ENCODE peak calls at places on chromosome 12, in five cellular contexts. T is progenitor cell of endocrine pancreas, X is neural crest cell, F is fibroblast of pulmonary artery, L is bronchial epithelial cell. U is an unnamed sample.

GRCh38 chr12:85835810-85836715 is at the start of gene RASSF9:
- DNase-seq in F (peak), L (peak), T (no peak), X (no peak), U (no peak)

GRCh38 chr12:90229771-90230170 is 521.1 kb upstream of the ATP2B1 start:
- DNase-seq in F (peak), X (no peak), L (peak), T (no peak), U (no peak)

GRCh38 chr12:23731035-23731434 is 218.4 kb downstream of the SOX5 start:
- DNase-seq in L (no peak), T (no peak), F (no peak), X (no peak), U (no peak)

GRCh38 chr12:28787151-28787550 is 361.9 kb upstream of the FAR2 start:
- DNase-seq in L (no peak), T (no peak), X (peak), F (peak), U (no peak)

GRCh38 chr12:110579239-110579888 is 3.8 kb downstream of the PPTC7 start:
- DNase-seq in F (no peak), L (no peak), T (no peak), X (no peak), U (no peak)

GRCh38 chr12:55847603-55848329 is 5.0 kb upstream of the MMP19 start:
- DNase-seq in F (peak), L (peak), T (no peak), X (no peak), U (no peak)

GRCh38 chr12:59677857-59678256 is 82.0 kb downstream of the SLC16A7 start:
- DNase-seq in F (no peak), X (no peak), T (no peak), L (no peak), U (no peak)

GRCh38 chr12:82663893-82664292 is 22.8 kb upstream of the TMTC2 start:
- DNase-seq in L (no peak), T (no peak), X (no peak), F (no peak), U (no peak)

GRCh38 chr12:107448198-107448597 is 237.4 kb upstream of the PWP1 start:
- DNase-seq in X (peak), F (peak), L (no peak), T (no peak), U (no peak)

GRCh38 chr12:117069126-117069788 is 30.0 kb downstream of the TESC start:
- DNase-seq in X (no peak), L (no peak), F (no peak), T (no peak), U (no peak)

GRCh38 chr12:130956009-130956408 is 2.3 kb downstream of the ADGRD1 start:
- DNase-seq in F (no peak), T (no peak), L (no peak), X (no peak), U (no peak)

GRCh38 chr12:112813836-112814235 is 22.3 kb downstream of the RPH3A start:
- DNase-seq in T (no peak), L (no peak), F (no peak), X (no peak), U (no peak)

GRCh38 chr12:60257063-60257462 is 661.2 kb downstream of the SLC16A7 start:
- DNase-seq in T (no peak), L (peak), F (peak), X (no peak), U (no peak)

GRCh38 chr12:57151741-57152407 is 4.5 kb upstream of the LRP1-AS start:
- DNase-seq in L (peak), F (peak), T (no peak), X (no peak), U (no peak)

GRCh38 chr12:9132008-9132535 is 16.4 kb upstream of the A2M start:
- DNase-seq in X (no peak), F (no peak), T (no peak), L (no peak), U (no peak)

GRCh38 chr12:55829967-55830600 is 697 bp upstream of the DNAJC14 start:
- DNase-seq in L (no peak), X (peak), T (peak), F (no peak), U (peak)

GRCh38 chr12:89529738-89530137 is 3.9 kb upstream of the POC1B start:
- DNase-seq in X (no peak), F (peak), T (no peak), L (peak), U (no peak)

GRCh38 chr12:47207005-47207717 is 127.4 kb upstream of the AMIGO2 start:
- DNase-seq in X (no peak), T (no peak), F (peak), L (no peak), U (peak)

GRCh38 chr12:26153421-26154154 is 28.8 kb upstream of the BHLHE41 start:
- DNase-seq in F (peak), L (peak), X (no peak), T (no peak), U (no peak)

GRCh38 chr12:4960547-4960946 is 50.8 kb downstream of the KCNA1 start:
- DNase-seq in T (no peak), L (no peak), X (no peak), F (no peak), U (no peak)

GRCh38 chr12:100123316-100124095 is 19.2 kb downstream of the BLTP3B start:
- DNase-seq in F (no peak), T (no peak), X (no peak), L (no peak), U (no peak)

GRCh38 chr12:109255377-109255776 is 53.7 kb downstream of the FOXN4 start:
- DNase-seq in X (no peak), F (peak), T (no peak), L (no peak), U (no peak)

GRCh38 chr12:117671734-117672133 is 297.1 kb downstream of the KSR2 start:
- DNase-seq in X (peak), T (peak), L (no peak), F (no peak), U (no peak)

GRCh38 chr12:16245199-16245598 is 32.3 kb downstream of the SLC15A5 start:
- DNase-seq in L (no peak), X (no peak), T (no peak), F (no peak), U (no peak)

GRCh38 chr12:11106288-11106687 is 14.2 kb upstream of the TAS2R43 start:
- DNase-seq in L (no peak), X (no peak), T (no peak), F (no peak), U (no peak)
- TF ChIP-seq CTCF in L (no peak), X (no peak), T (no peak), F (no peak), U (no peak)

GRCh38 chr12:11545438-11546330 is 103.8 kb upstream of the ETV6 start:
- DNase-seq in X (no peak), T (no peak), F (peak), L (no peak), U (no peak)
- TF ChIP-seq CTCF in X (no peak), T (no peak), F (no peak), L (no peak), U (no peak)

DNA sequence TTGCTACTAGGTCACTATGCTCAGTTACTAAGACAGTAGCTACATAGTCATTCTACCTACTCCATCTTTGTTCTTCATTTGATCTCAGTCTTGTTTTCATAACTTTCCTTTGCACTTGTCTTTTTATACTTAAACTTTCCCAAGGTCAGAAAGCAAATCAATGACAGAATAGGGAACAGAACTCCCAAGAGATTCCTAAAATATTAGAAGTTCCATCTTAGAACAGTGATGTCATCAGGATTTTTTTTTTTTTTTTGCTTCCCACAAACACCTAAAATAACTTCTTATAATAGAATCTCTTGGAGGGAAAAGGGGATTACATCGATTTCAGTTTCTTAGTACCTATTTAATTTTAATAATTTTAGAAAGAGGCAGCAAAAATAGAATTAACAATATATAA is 65.8 kb downstream of the NTN4 start:
- DNase-seq in T (no peak), F (no peak), L (no peak), X (no peak), U (no peak)
- TF ChIP-seq CTCF in T (no peak), F (no peak), L (no peak), X (no peak), U (no peak)

GRCh38 chr12:121184425-121184824 is 25.5 kb upstream of the P2RX4 start:
- DNase-seq in L (peak), F (no peak), X (no peak), T (no peak), U (no peak)
- TF ChIP-seq CTCF in L (peak), F (no peak), X (no peak), T (no peak), U (no peak)

GRCh38 chr12:120855823-120856589 is 48.2 kb downstream of the SPPL3 start:
- DNase-seq in F (no peak), L (no peak), T (no peak), X (no peak), U (no peak)

GRCh38 chr12:120853188-120853587 is 51.0 kb downstream of the SPPL3 start:
- DNase-seq in L (peak), T (no peak), F (peak), X (no peak), U (no peak)

GRCh38 chr12:120851939-120852338 is 52.2 kb downstream of the SPPL3 start:
- DNase-seq in L (no peak), X (no peak), T (no peak), F (no peak), U (no peak)

GRCh38 chr12:120856980-120857379 is 47.2 kb downstream of the SPPL3 start:
- DNase-seq in F (no peak), T (no peak), X (no peak), L (peak), U (no peak)

GRCh38 chr12:120854804-120855203 is 49.4 kb downstream of the SPPL3 start:
- DNase-seq in F (no peak), T (no peak), L (no peak), X (no peak), U (no peak)
- TF ChIP-seq CTCF in F (no peak), T (no peak), L (no peak), X (peak), U (no peak)

U was measured in activated B cell treated with CpG ODN at 0.5 μM for 24 hours.